ENCODE peak calls at places on chromosomes 6 and 20, in five cellular contexts. D, I, J, F and A are unnamed samples.

GRCh38 chr20:50858525-50858924 is 63.7 kb downstream of the BCAS4 start:
- DNase-seq in I (no peak), J (no peak), D (no peak), F (no peak), A (no peak)

GRCh38 chr6:30685157-30685976 is 1.1 kb downstream of the PPP1R18 start:
- DNase-seq in I (no peak), J (peak), F (no peak), D (no peak), A (no peak)

GRCh38 chr20:44516491-44516890 is 5.4 kb downstream of the SERINC3 start:
- DNase-seq in F (no peak), J (no peak), I (no peak), D (no peak), A (no peak)

GRCh38 chr6:89122625-89123024 is 4.8 kb upstream of the SRSF12 start:
- DNase-seq in J (no peak), D (peak), I (no peak), F (peak), A (no peak)

GRCh38 chr6:82144007-82144851 is 103.3 kb downstream of the IBTK start:
- DNase-seq in I (peak), F (peak), D (peak), J (peak), A (peak)

GRCh38 chr20:48034754-48035153 is 249.5 kb upstream of the SULF2 start:
- DNase-seq in J (no peak), D (no peak), F (no peak), I (no peak), A (no peak)

GRCh38 chr6:15947436-15947835 is 181.4 kb upstream of the MYLIP start:
- DNase-seq in D (no peak), I (no peak), J (no peak), F (no peak), A (no peak)

GRCh38 chr6:107179004-107179403 is 63.7 kb upstream of the BEND3 start:
- DNase-seq in J (peak), D (no peak), F (peak), I (no peak), A (no peak)

GRCh38 chr6:113994934-113995342 is 24.0 kb upstream of the HDAC2 start:
- DNase-seq in F (peak), I (peak), J (peak), D (peak), A (no peak)

GRCh38 chr6:138523347-138524210 is 24.3 kb upstream of the NHSL1 start:
- DNase-seq in F (peak), D (no peak), I (no peak), J (no peak), A (no peak)

GRCh38 chr6:133130863-133131262 is 110.3 kb upstream of the EYA4 start:
- DNase-seq in J (no peak), I (peak), F (peak), D (peak), A (no peak)

GRCh38 chr6:130212215-130212874 is 10.4 kb downstream of the SAMD3 start:
- DNase-seq in J (no peak), F (no peak), I (no peak), D (no peak), A (no peak)

GRCh38 chr20:45450097-45450818 is 19.3 kb upstream of the WFDC2 start:
- DNase-seq in D (peak), I (peak), J (peak), F (peak), A (no peak)

GRCh38 chr6:154167163-154167562 is 128.1 kb downstream of the OPRM1 start:
- DNase-seq in F (no peak), I (no peak), D (no peak), J (no peak), A (no peak)

GRCh38 chr6:154166140-154166539 is 127.1 kb downstream of the OPRM1 start:
- DNase-seq in J (no peak), F (no peak), D (no peak), I (no peak), A (no peak)

GRCh38 chr6:154164397-154164796 is 125.4 kb downstream of the OPRM1 start:
- DNase-seq in J (no peak), I (no peak), F (peak), D (no peak), A (no peak)

GRCh38 chr6:154165488-154165887 is 126.4 kb downstream of the OPRM1 start:
- DNase-seq in D (no peak), J (no peak), I (no peak), F (no peak), A (no peak)

DNA sequence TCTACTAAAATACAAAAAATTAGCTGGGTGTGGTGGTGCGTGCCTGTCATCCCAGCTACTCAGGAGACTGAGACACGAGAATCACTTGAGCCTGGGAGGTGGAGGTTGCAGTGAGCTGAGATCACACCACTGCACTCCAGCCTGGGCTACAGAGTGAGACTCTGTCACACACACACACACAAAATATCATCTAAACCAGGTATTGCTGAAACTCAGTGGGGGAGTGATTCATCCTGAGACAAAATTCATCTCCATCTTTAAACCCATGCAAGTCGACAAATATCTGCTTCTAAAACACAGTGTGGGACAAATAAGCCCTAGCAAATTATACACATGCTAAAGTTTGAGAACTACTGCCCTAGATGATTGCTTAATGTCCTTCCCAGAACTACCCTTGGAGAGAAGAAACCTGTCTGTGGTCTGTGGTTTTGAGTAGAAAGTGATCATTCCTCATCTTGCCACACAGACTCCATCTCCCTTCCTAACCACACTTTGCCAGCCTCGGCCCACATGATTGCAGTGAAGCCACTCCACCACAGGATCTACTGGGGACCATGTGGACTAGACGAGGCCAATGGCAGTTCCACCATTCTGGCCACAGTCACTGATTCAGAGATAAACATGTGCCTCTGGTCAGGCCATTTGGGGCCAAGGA is 130.3 kb downstream of the OPRM1 start:
- DNase-seq in J (no peak), F (no peak), I (no peak), D (no peak), A (no peak)
- TF ChIP-seq BHLHE40 in J (no peak), F (no peak), I (no peak), D (no peak), A (no peak)

DNA sequence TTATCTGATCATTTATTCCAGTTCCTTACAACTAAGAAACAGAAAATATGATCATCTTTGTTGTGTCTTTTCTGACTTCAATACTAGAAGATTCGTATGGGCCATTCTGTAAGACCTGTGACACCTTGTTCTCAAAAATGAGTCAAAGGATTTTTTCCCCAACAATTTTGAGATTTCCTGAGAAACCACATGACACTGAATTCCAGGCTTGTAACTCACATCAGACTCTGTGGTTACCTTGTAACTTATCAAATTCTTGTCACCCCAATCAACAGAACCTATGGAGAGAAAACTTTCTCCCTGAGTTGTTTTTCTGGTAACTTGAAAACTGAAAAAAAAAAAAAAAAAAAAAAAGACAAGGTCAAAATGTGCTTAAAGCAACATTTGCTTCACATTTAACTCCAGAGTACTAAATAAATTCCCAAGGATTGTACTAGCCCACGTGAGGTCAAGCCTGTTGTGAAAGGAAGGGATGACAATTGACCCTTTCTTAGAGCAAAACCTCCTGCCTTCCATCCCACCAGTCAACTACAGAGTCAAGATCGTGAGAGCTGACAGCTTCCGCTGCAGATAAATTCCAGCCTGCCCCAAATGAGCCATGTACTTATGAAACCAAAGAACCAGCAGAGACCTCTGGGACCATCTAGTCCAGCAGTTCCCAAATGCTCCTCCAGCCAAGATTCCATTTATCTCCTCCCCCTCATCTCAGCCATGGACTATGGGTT is 140.3 kb downstream of the TBX18 start:
- DNase-seq in I (no peak), J (no peak), F (peak), D (no peak), A (no peak)
- TF ChIP-seq RAD21 in I (no peak), J (no peak), F (no peak), D (no peak), A (no peak)

DNA sequence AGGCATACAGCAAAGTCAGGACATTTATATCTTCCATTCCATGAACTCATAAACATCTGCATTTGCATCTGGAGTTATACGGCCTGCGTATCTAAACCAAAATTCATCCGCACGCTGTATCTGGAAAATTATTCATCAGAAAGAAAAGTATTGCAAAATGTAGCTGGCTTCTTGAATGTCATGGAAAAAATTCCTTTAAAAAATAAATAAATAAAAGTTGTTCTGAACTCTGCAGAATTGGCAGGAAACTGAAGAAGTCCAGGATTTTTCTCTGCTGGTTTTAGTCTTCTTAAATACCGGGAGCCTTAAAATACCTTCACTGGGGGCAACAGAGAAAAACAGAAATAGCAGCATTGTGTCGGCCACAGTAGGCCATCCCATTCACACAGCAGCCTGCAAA is 23.7 kb upstream of the FOXF2 start:
- DNase-seq in J (no peak), F (no peak), D (no peak), I (no peak), A (no peak)
- TF ChIP-seq BHLHE40 in J (no peak), F (no peak), D (no peak), I (no peak), A (no peak)

GRCh38 chr20:53920647-53921245 is 149.6 kb downstream of the BCAS1 start:
- DNase-seq in D (no peak), I (no peak), F (no peak), J (no peak), A (no peak)
- TF ChIP-seq RAD21 in D (no peak), I (no peak), F (no peak), J (no peak), A (no peak)

GRCh38 chr6:45226081-45226480 is 102.0 kb upstream of the RUNX2 start:
- DNase-seq in I (no peak), J (no peak), D (no peak), F (no peak), A (no peak)

DNA sequence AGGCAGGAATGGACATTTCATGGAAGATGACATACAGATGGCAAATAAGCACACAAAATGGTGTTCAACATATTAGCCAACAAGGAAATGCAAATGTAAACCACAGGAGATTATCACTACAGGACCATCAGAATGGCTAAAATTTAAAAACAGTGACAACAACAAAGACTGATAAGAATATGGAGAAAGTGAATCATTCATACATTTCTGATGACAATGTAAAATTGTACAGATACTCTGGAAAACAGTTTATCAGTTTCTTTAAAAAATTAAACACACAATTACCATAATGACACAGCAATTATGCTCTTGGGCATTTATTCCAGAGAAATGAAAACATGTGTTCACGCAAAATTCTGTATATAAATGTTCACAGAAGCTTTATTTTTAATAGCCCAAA is 105.8 kb upstream of the RUNX2 start:
- DNase-seq in I (no peak), D (no peak), J (no peak), F (no peak), A (no peak)
- TF ChIP-seq BHLHE40 in I (no peak), D (no peak), J (no peak), F (no peak), A (no peak)

GRCh38 chr6:83378621-83379388 is 52.0 kb downstream of the ME1 start:
- DNase-seq in F (peak), D (no peak), J (no peak), I (no peak), A (no peak)
- TF ChIP-seq RAD21 in F (no peak), D (no peak), J (no peak), I (no peak), A (no peak)

DNA sequence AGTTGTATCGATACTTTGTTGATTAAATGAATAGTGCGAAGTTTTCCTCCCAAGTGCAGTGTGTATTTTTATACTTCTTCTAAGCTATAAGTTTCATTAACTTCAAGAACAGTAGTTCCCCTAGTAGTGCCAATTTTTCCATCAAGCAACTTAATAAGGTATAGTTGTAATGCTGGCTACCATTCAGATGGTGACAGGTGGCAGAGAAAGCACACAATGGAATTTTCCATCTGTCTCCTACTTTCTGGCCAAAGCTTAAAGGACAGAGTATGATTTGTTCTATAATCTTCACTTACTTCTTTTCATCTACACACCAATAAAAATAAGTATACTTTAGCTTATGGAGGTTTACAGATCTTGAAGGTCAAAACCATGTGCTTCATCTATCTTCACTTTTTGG is 431.1 kb downstream of the NKAIN2 start:
- DNase-seq in J (no peak), I (no peak), F (no peak), D (no peak), A (no peak)
- TF ChIP-seq BHLHE40 in J (no peak), I (no peak), F (no peak), D (no peak), A (no peak)